ENCODE peak calls at places on chromosomes 3 and 15, in eight cellular contexts. V is hepatic stellate cell; R is T-helper 9 cell; A is iris pigment epithelial cell; H is lower lobe of right lung; B is germinal center; L is GM20000; U is activated CD4-positive, alpha-beta T cell treated with anti-CD3 and anti-CD28 coated beads, Interleukin-2, amount 10 ng/mL, durations not matched to agents 7 days and 5 days. J is an unnamed sample.

GRCh38 chr15:54660356-54660755 is 536.4 kb downstream of the RSL24D1 start:
- DNase-seq in V (no peak), R (no peak), A (no peak), H (no peak), B (no peak), L (no peak), U (no peak), J (no peak)

GRCh38 chr3:5523125-5523524 is 335.6 kb downstream of the EDEM1 start:
- DNase-seq in V (no peak), R (no peak), A (no peak), H (no peak), B (no peak), L (no peak), U (no peak), J (no peak)

GRCh38 chr3:127787966-127788365 is 34.3 kb downstream of the MGLL start:
- DNase-seq in V (no peak), R (no peak), A (no peak), H (no peak), B (no peak), L (no peak), U (no peak), J (no peak)

GRCh38 chr3:179927191-179927590 is 109.5 kb downstream of the PEX5L start:
- DNase-seq in V (no peak), R (no peak), A (no peak), H (no peak), B (no peak), L (no peak), U (no peak), J (no peak)

GRCh38 chr15:99434506-99435137 is 131.2 kb upstream of the MEF2A start:
- DNase-seq in V (no peak), R (no peak), A (no peak), H (no peak), B (no peak), L (no peak), U (no peak), J (no peak)

GRCh38 chr15:41474941-41475340 is 18.7 kb upstream of the ITPKA start:
- DNase-seq in V (no peak), R (no peak), A (no peak), H (no peak), B (no peak), L (no peak), U (no peak), J (no peak)

GRCh38 chr3:43180027-43180426 is 74.1 kb upstream of the POMGNT2 start:
- DNase-seq in V (peak; percentile 59), R (peak; percentile 14), A (peak; percentile 99), H (no peak), B (no peak), L (peak; percentile 47), U (peak; percentile 61), J (peak; percentile 54)

GRCh38 chr3:71260782-71261181 is 322.7 kb downstream of the FOXP1 start:
- DNase-seq in V (no peak), R (no peak), A (no peak), H (no peak), B (peak; percentile 42), L (no peak), U (no peak), J (no peak)

GRCh38 chr3:58639001-58639400 is 27.6 kb downstream of the FAM3D start:
- DNase-seq in V (peak; percentile 50), R (no peak), A (peak; percentile 30), H (no peak), B (no peak), L (no peak), U (no peak), J (no peak)

GRCh38 chr3:123486460-123486859 is 37.6 kb upstream of the ADCY5 start:
- DNase-seq in V (no peak), R (no peak), A (no peak), H (no peak), B (no peak), L (no peak), U (no peak), J (no peak)

GRCh38 chr15:69783211-69783610 is 314.5 kb downstream of the TLE3 start:
- DNase-seq in V (no peak), R (no peak), A (no peak), H (no peak), B (no peak), L (no peak), U (no peak), J (no peak)

GRCh38 chr3:139533781-139534443 is 5.6 kb downstream of the RBP1 start:
- DNase-seq in V (peak; percentile 14), R (no peak), A (peak; percentile 67), H (no peak), B (no peak), L (no peak), U (no peak), J (no peak)

GRCh38 chr3:179768080-179768479 is 115.2 kb downstream of the USP13 start:
- DNase-seq in V (peak; percentile 66), R (no peak), A (peak; percentile 65), H (no peak), B (no peak), L (no peak), U (no peak), J (no peak)

GRCh38 chr3:42497009-42497731 is 5.3 kb upstream of the VIPR1 start:
- DNase-seq in V (peak; percentile 93), R (no peak), A (peak; percentile 26), H (no peak), B (no peak), L (no peak), U (no peak), J (no peak)

GRCh38 chr3:38604246-38604645 is 45.2 kb downstream of the SCN5A start:
- DNase-seq in V (no peak), R (no peak), A (no peak), H (peak; percentile 13), B (no peak), L (no peak), U (no peak), J (no peak)

GRCh38 chr3:47536221-47536891 is 22.8 kb upstream of the ELP6 start:
- DNase-seq in V (no peak), R (no peak), A (no peak), H (no peak), B (no peak), L (no peak), U (no peak), J (no peak)

GRCh38 chr3:179676081-179676480 is 23.2 kb downstream of the USP13 start:
- DNase-seq in V (no peak), R (no peak), A (no peak), H (no peak), B (no peak), L (no peak), U (no peak), J (no peak)

GRCh38 chr3:66353530-66353929 is 132.7 kb downstream of the SLC25A26 start:
- DNase-seq in V (peak; percentile 22), R (no peak), A (peak; percentile 96), H (no peak), B (no peak), L (no peak), U (no peak), J (no peak)

GRCh38 chr15:62241135-62241770 is 76.2 kb upstream of the C2CD4B start:
- DNase-seq in V (no peak), R (no peak), A (no peak), H (no peak), B (no peak), L (no peak), U (no peak), J (no peak)

GRCh38 chr3:105367406-105368213 is 901 bp downstream of the ALCAM start:
- DNase-seq in V (peak; percentile 41), R (peak; percentile 59), A (peak; percentile 86), H (peak; percentile 88), B (peak; percentile 53), L (peak; percentile 77), U (peak; percentile 62), J (peak; percentile 74)

GRCh38 chr3:9793161-9793781 is 389 bp downstream of the ARPC4 start:
- DNase-seq in V (no peak), R (no peak), A (peak; percentile 68), H (peak; percentile 71), B (no peak), L (no peak), U (peak; percentile 46), J (no peak)

GRCh38 chr3:86410587-86410986 is 580.4 kb downstream of the VGLL3 start:
- DNase-seq in V (no peak), R (no peak), A (no peak), H (no peak), B (no peak), L (no peak), U (no peak), J (no peak)

GRCh38 chr3:36192901-36193300 is 187.4 kb upstream of the STAC start:
- DNase-seq in V (no peak), R (no peak), A (no peak), H (no peak), B (no peak), L (no peak), U (no peak), J (no peak)

GRCh38 chr3:159941043-159941994 is 47.3 kb upstream of the IL12A start:
- DNase-seq in V (no peak), R (no peak), A (peak; percentile 20), H (no peak), B (no peak), L (no peak), U (peak; percentile 9), J (no peak)

GRCh38 chr15:29348308-29348914 is 78.8 kb upstream of the NSMCE3 start:
- DNase-seq in V (no peak), R (no peak), A (no peak), H (no peak), B (no peak), L (no peak), U (no peak), J (no peak)